ENCODE peak calls at places on chromosomes 16 and 17, in seven cellular contexts. K is A549, V is transverse colon, G is tibial nerve, N is suprapubic skin, S is heart right ventricle, X is gastrocnemius medialis. F is an unnamed sample. For H3K4me1, the result is how much of the 10 kb centered on the place peaks cover.

GRCh38 chr17:7803981-7804380 is 30.0 kb upstream of the KDM6B start:
- DNase-seq in K (no peak), V (peak), G (no peak), N (no peak), S (no peak), X (no peak), F (no peak)

GRCh38 chr17:61393904-61394629 is 5.6 kb upstream of the TBX2 start:
- DNase-seq in K (no peak), V (no peak), G (no peak), N (no peak), S (no peak), X (no peak), F (no peak)

GRCh38 chr16:35906440-35906839 is 2447.0 kb downstream of the TP53TG3F start:
- DNase-seq in K (no peak), V (no peak), G (no peak), N (no peak), S (no peak), X (no peak), F (no peak)

GRCh38 chr17:7750321-7750821 is 32.8 kb downstream of the DNAH2 start:
- DNase-seq in K (no peak), V (no peak), G (no peak), N (no peak), S (no peak), X (no peak), F (no peak)

GRCh38 chr16:5709889-5710288 is 612.3 kb upstream of the EEF2KMT start:
- DNase-seq in K (no peak), V (no peak), G (no peak), N (no peak), S (no peak), X (no peak), F (no peak)

GRCh38 chr17:17322516-17323510 is 19.6 kb downstream of the NT5M start:
- DNase-seq in K (no peak), V (no peak), G (no peak), N (no peak), S (no peak), X (no peak), F (no peak)

GRCh38 chr17:81090361-81091133 is 55.6 kb downstream of the BAIAP2 start:
- DNase-seq in K (peak), V (peak), G (peak), N (peak), S (no peak), X (peak), F (peak)

GRCh38 chr17:74964988-74965622 is 7.5 kb downstream of the HID1 start:
- DNase-seq in K (no peak), V (no peak), G (no peak), N (no peak), S (no peak), X (no peak), F (no peak)

GRCh38 chr17:45156242-45156641 is 5.4 kb upstream of the HEXIM2 start:
- DNase-seq in K (no peak), V (no peak), G (no peak), N (no peak), S (no peak), X (no peak), F (no peak)

GRCh38 chr16:56481468-56482112 is 30.2 kb downstream of the OGFOD1 start:
- DNase-seq in K (no peak), V (no peak), G (no peak), N (no peak), S (no peak), X (peak), F (no peak)

GRCh38 chr17:82236142-82236971 is 7.5 kb downstream of the SLC16A3 start:
- DNase-seq in K (peak), V (peak), G (peak), N (no peak), S (no peak), X (peak), F (no peak)

GRCh38 chr17:81977211-81978091 is at the start of gene ASPSCR1:
- DNase-seq in K (peak), V (peak), G (peak), N (peak), S (peak), X (peak), F (peak)

GRCh38 chr16:86669937-86670772 is 91.8 kb downstream of the FOXL1 start:
- DNase-seq in K (no peak), V (no peak), G (peak), N (no peak), S (no peak), X (peak), F (no peak)

GRCh38 chr16:53509906-53510703 is 7.1 kb upstream of the AKTIP start:
- DNase-seq in K (peak), V (peak), G (peak), N (peak), S (peak), X (peak), F (no peak)

GRCh38 chr17:43880420-43880991 is 26.8 kb downstream of the MPP2 start:
- DNase-seq in K (peak), V (peak), G (no peak), N (no peak), S (no peak), X (peak), F (no peak)

GRCh38 chr16:89115216-89115949 is 21.7 kb downstream of the ACSF3 start:
- DNase-seq in K (no peak), V (peak), G (peak), N (no peak), S (peak), X (peak), F (peak)

GRCh38 chr17:78800132-78800931 is 18.3 kb upstream of the CYTH1 start:
- DNase-seq in K (no peak), V (no peak), G (no peak), N (no peak), S (no peak), X (no peak), F (no peak)

GRCh38 chr16:74570412-74571301 is 36.3 kb downstream of the GLG1 start:
- DNase-seq in K (no peak), V (no peak), G (no peak), N (no peak), S (no peak), X (no peak), F (no peak)

GRCh38 chr17:45672301-45672700 is 111.8 kb upstream of the CRHR1 start:
- DNase-seq in K (no peak), V (no peak), G (no peak), N (no peak), S (no peak), X (no peak), F (no peak)

GRCh38 chr16:77374384-77374783 is 60.5 kb downstream of the ADAMTS18 start:
- DNase-seq in K (no peak), V (no peak), G (no peak), N (no peak), S (no peak), X (no peak), F (no peak)

GRCh38 chr17:35295686-35296085 is 52.8 kb downstream of the SLFN5 start:
- DNase-seq in K (no peak), V (no peak), G (no peak), N (no peak), S (no peak), X (no peak), F (no peak)

GRCh38 chr16:4443986-4444385 is 18.3 kb downstream of the DNAJA3 start:
- DNase-seq in K (no peak), V (no peak), G (no peak), N (no peak), S (no peak), X (no peak), F (no peak)

GRCh38 chr16:58717994-58718393 is 16.1 kb downstream of the GOT2 start:
- DNase-seq in K (no peak), V (no peak), G (no peak), N (no peak), S (no peak), X (no peak), F (no peak)

GRCh38 chr17:28498652-28499365 is 7.3 kb upstream of the FOXN1 start:
- DNase-seq in K (no peak), V (no peak), G (no peak), N (no peak), S (no peak), X (no peak), F (no peak)

GRCh38 chr16:1774456-1774795 is 1.5 kb upstream of the MRPS34 start:
- DNase-seq in K (no peak), V (no peak), G (no peak), N (no peak), S (no peak), X (no peak), F (no peak)

GRCh38 chr16:1775006-1775845 is 2.3 kb upstream of the MRPS34 start:
- DNase-seq in K (no peak), V (peak), G (no peak), N (no peak), S (no peak), X (no peak), F (no peak)

GRCh38 chr16:1772362-1772907 is at the start of gene EME2:
- DNase-seq in K (no peak), V (peak), G (no peak), N (no peak), S (no peak), X (no peak), F (no peak)

GRCh38 chr16:1772908-1773702 is at the start of gene MRPS34:
- DNase-seq in K (peak), V (peak), G (peak), N (peak), S (peak), X (peak), F (no peak)

GRCh38 chr16:1773703-1774455 is 945 bp upstream of the MRPS34 start:
- DNase-seq in K (no peak), V (peak), G (no peak), N (no peak), S (no peak), X (no peak), F (no peak)
- H3K4me1 ChIP-seq in K (under half), V (under half), G (half or more), N (under half), S (under half), X (under half), F (half or more)

GRCh38 chr16:84753412-84754325 is 53.9 kb downstream of the USP10 start:
- DNase-seq in K (no peak), V (no peak), G (no peak), N (no peak), S (no peak), X (no peak), F (no peak)

GRCh38 chr16:84752600-84752999 is 52.8 kb downstream of the USP10 start:
- DNase-seq in K (no peak), V (no peak), G (no peak), N (no peak), S (no peak), X (no peak), F (no peak)

GRCh38 chr16:84749815-84750214 is 50.0 kb downstream of the USP10 start:
- DNase-seq in K (no peak), V (no peak), G (no peak), N (no peak), S (no peak), X (no peak), F (no peak)

GRCh38 chr16:84751241-84751640 is 51.4 kb downstream of the USP10 start:
- DNase-seq in K (no peak), V (peak), G (no peak), N (no peak), S (no peak), X (no peak), F (no peak)

DNA sequence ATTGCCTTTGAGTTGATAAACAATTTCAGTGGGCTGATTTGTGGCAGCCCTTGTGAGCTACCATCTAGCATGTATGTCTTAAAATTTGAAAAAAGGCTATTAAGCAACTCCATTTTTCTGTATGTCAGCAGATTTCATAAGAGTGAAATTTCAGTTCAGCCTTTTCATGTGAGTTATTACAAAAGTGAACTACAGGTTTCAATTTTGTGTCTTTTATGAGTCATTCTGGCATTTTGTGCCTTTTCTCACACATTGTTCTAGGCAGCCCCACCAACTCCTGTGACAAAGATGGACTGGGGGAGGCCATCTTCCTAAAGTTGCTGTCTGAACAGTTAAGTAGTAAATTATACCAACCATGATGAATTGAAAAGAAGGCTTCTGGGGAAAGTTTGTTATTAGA is 52.1 kb downstream of the USP10 start:
- DNase-seq in K (no peak), V (no peak), G (no peak), N (no peak), S (no peak), X (no peak), F (no peak)
- H3K27ac ChIP-seq in K (no peak), V (no peak), G (peak), N (no peak), S (no peak), X (no peak), F (peak)

DNA sequence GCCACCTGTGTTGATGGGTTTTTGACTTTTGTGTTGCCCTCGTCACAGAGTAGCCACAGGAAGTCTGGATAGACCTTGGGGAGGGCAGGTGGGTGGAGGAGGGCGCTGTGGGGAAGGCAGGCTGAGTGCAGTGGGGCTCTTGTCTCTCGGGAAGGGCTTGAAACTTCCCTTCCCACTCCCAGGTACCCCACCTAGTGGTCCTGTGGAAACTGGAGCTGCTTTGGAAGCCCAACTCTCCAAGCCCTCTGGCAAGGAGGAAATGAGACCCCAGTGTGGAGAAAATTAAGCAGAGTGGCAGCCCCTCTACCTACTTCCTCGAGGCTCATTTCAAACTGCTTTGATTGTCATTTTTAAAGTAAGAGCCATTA is 9.2 kb downstream of the CA5A start:
- DNase-seq in K (no peak), V (no peak), G (no peak), N (no peak), S (no peak), X (no peak), F (no peak)
- TF ChIP-seq CTCF in K (peak), V (no peak), G (no peak), N (no peak), S (no peak), X (no peak), F (no peak)

GRCh38 chr16:11618107-11618717 is 31.5 kb upstream of the LITAF start:
- DNase-seq in K (no peak), V (no peak), G (no peak), N (no peak), S (no peak), X (no peak), F (no peak)
- H3K4me1 ChIP-seq in K (under half), V (under half), G (under half), N (under half), S (under half), X (under half), F (half or more)

GRCh38 chr17:63435681-63436522 is 10.2 kb downstream of the CYB561 start:
- DNase-seq in K (peak), V (peak), G (no peak), N (no peak), S (no peak), X (no peak), F (no peak)
- H3K27ac ChIP-seq in K (peak), V (peak), G (peak), N (peak), S (peak), X (peak), F (peak)